ENCODE peak calls at places on chromosomes 7 and 10, in five cellular contexts. X is GOT3, Q is IMR-90, M is Kasumi-1, R is neural crest cell. S is an unnamed sample.

GRCh38 chr7:23268746-23269145 is 22.2 kb downstream of the GPNMB start:
- DNase-seq in M (no peak), Q (peak), X (no peak), R (no peak), S (no peak)

GRCh38 chr10:110474017-110474416 is 23.7 kb upstream of the DUSP5 start:
- DNase-seq in M (no peak), X (no peak), Q (no peak), R (no peak), S (no peak)

GRCh38 chr7:5629941-5630340 is 151.5 kb downstream of the RNF216 start:
- DNase-seq in M (peak), R (no peak), X (no peak), Q (peak), S (peak)

GRCh38 chr7:118657391-118658005 is 433.0 kb downstream of the ANKRD7 start:
- DNase-seq in R (no peak), X (no peak), Q (no peak), M (no peak), S (no peak)

GRCh38 chr10:102398172-102399020 is 2.9 kb downstream of the NFKB2 start:
- DNase-seq in R (no peak), Q (no peak), M (no peak), X (no peak), S (peak)

GRCh38 chr7:30924624-30925023 is 13.0 kb downstream of the AQP1 start:
- DNase-seq in X (no peak), Q (no peak), M (no peak), R (no peak), S (no peak)

GRCh38 chr10:71029411-71029881 is 141.1 kb upstream of the PCBD1 start:
- DNase-seq in M (no peak), Q (no peak), R (no peak), X (no peak), S (no peak)

GRCh38 chr10:24462889-24463552 is 254.1 kb downstream of the KIAA1217 start:
- DNase-seq in Q (no peak), X (no peak), R (no peak), M (no peak), S (no peak)

GRCh38 chr10:30510932-30511700 is 77.1 kb downstream of the MAP3K8 start:
- DNase-seq in R (no peak), M (no peak), X (no peak), Q (no peak), S (no peak)

S was measured in CD4-positive, alpha-beta memory T cell.